ENCODE peak calls at places on chromosomes 5 and 9, in six cellular contexts. Y, W, R, U, L and P are unnamed samples.

GRCh38 chr9:125172351-125172750 is 17.3 kb downstream of the PPP6C start:
- DNase-seq in Y (no peak), U (no peak), W (no peak), L (no peak), R (no peak), P (no peak)

GRCh38 chr5:146052780-146053179 is 52.6 kb downstream of the PLAC8L1 start:
- DNase-seq in W (no peak), Y (no peak), L (no peak), R (no peak), U (no peak), P (no peak)

GRCh38 chr5:66252849-66253248 is 108.7 kb downstream of the SREK1 start:
- DNase-seq in L (no peak), Y (no peak), U (no peak), R (no peak), W (no peak), P (no peak)

GRCh38 chr9:35660966-35661413 is 2.9 kb downstream of the CCDC107 start:
- DNase-seq in W (no peak), U (no peak), R (no peak), L (no peak), Y (no peak), P (peak)

GRCh38 chr5:14326035-14326909 is 183.1 kb downstream of the TRIO start:
- DNase-seq in L (no peak), U (no peak), Y (no peak), R (no peak), W (no peak), P (no peak)

GRCh38 chr5:84290161-84290560 is 94.5 kb downstream of the EDIL3 start:
- DNase-seq in L (no peak), R (no peak), Y (no peak), W (no peak), U (no peak), P (no peak)

GRCh38 chr5:101728933-101729332 is 567.2 kb downstream of the SLCO4C1 start:
- DNase-seq in Y (no peak), W (no peak), U (no peak), R (no peak), L (no peak), P (no peak)

GRCh38 chr5:159230657-159231056 is 21.3 kb upstream of the RNF145 start:
- DNase-seq in Y (no peak), R (no peak), U (no peak), W (no peak), L (no peak), P (no peak)

GRCh38 chr9:101026824-101027223 is 1.7 kb upstream of the PLPPR1 start:
- DNase-seq in L (no peak), W (no peak), R (no peak), U (no peak), Y (no peak), P (no peak)

GRCh38 chr9:16410601-16411285 is 459.7 kb downstream of the BNC2 start:
- DNase-seq in R (no peak), W (no peak), U (no peak), Y (no peak), L (no peak), P (no peak)

GRCh38 chr9:80369641-80370040 is 797.9 kb downstream of the TLE4 start:
- DNase-seq in Y (no peak), R (no peak), W (no peak), U (no peak), L (no peak), P (no peak)

GRCh38 chr9:83444110-83444509 is 94.1 kb downstream of the FRMD3 start:
- DNase-seq in U (peak), Y (no peak), R (no peak), L (no peak), W (no peak), P (no peak)

GRCh38 chr5:154740483-154740882 is 14.7 kb upstream of the LARP1 start:
- DNase-seq in R (no peak), L (no peak), W (no peak), Y (no peak), U (no peak), P (peak)

GRCh38 chr9:120136685-120137084 is 443.3 kb downstream of the CDK5RAP2 start:
- DNase-seq in R (no peak), U (no peak), L (no peak), W (no peak), Y (no peak), P (no peak)

GRCh38 chr5:14516901-14517300 is 64.7 kb upstream of the OTULINL start:
- DNase-seq in Y (no peak), U (no peak), R (no peak), L (no peak), W (no peak), P (no peak)

GRCh38 chr5:79120221-79120620 is 8.6 kb downstream of the BHMT start:
- DNase-seq in U (no peak), Y (no peak), R (no peak), W (no peak), L (no peak), P (no peak)

GRCh38 chr9:82565188-82565966 is 497.6 kb downstream of the RASEF start:
- DNase-seq in L (no peak), W (no peak), U (no peak), R (no peak), Y (no peak), P (no peak)

GRCh38 chr9:36974731-36975130 is 59.3 kb downstream of the PAX5 start:
- DNase-seq in Y (no peak), W (peak), R (no peak), U (no peak), L (no peak), P (no peak)

GRCh38 chr9:72856985-72857631 is 95.7 kb downstream of the ALDH1A1 start:
- DNase-seq in R (no peak), U (peak), Y (no peak), W (no peak), L (peak), P (peak)

GRCh38 chr9:129714393-129715051 is 38.3 kb downstream of the PTGES start:
- DNase-seq in L (no peak), U (no peak), W (no peak), Y (no peak), R (no peak), P (no peak)

GRCh38 chr5:91272858-91273257 is 110.3 kb downstream of the ARRDC3 start:
- DNase-seq in L (no peak), W (no peak), R (no peak), Y (peak), U (no peak), P (no peak)

GRCh38 chr9:84261082-84261746 is 79.3 kb downstream of the SLC28A3 start:
- DNase-seq in U (peak), R (peak), W (peak), Y (peak), L (peak), P (peak)

GRCh38 chr5:11277323-11277722 is 516.3 kb upstream of the DAP start:
- DNase-seq in L (no peak), Y (no peak), W (no peak), R (no peak), U (no peak), P (no peak)

GRCh38 chr5:143037071-143037470 is 266.9 kb downstream of the ARHGAP26 start:
- DNase-seq in W (no peak), R (no peak), U (no peak), L (no peak), Y (no peak), P (peak)

GRCh38 chr9:132411091-132411508 is 1.1 kb downstream of the CFAP77 start:
- DNase-seq in Y (no peak), W (peak), L (peak), U (no peak), R (no peak), P (peak)

GRCh38 chr5:133314086-133314485 is 262.3 kb downstream of the HSPA4 start:
- DNase-seq in R (no peak), L (no peak), U (no peak), W (no peak), Y (no peak), P (no peak)

GRCh38 chr9:93132946-93133640 is 958 bp downstream of the NINJ1 start:
- DNase-seq in U (no peak), R (peak), Y (no peak), L (peak), W (no peak), P (peak)

GRCh38 chr9:14245901-14246525 is 67.9 kb downstream of the NFIB start:
- DNase-seq in R (no peak), W (no peak), Y (no peak), L (no peak), U (no peak), P (no peak)

GRCh38 chr9:110252509-110253139 is 3.7 kb downstream of the TXN start:
- DNase-seq in U (no peak), W (no peak), Y (no peak), R (no peak), L (no peak), P (peak)

GRCh38 chr9:91908293-91908623 is 41.8 kb downstream of the ROR2 start:
- DNase-seq in Y (no peak), W (no peak), L (no peak), R (no peak), U (no peak), P (no peak)
- TF ChIP-seq POLR2A in Y (no peak), W (no peak), L (no peak), R (no peak), U (no peak), P (no peak)

GRCh38 chr5:162243651-162244050 is 176.1 kb downstream of the GABRG2 start:
- DNase-seq in R (no peak), L (no peak), Y (no peak), U (no peak), W (no peak), P (no peak)

GRCh38 chr5:162248107-162248713 is 180.6 kb downstream of the GABRG2 start:
- DNase-seq in R (no peak), W (peak), U (no peak), Y (no peak), L (no peak), P (no peak)
- TF ChIP-seq CTCF in R (no peak), W (peak), U (no peak), Y (peak), L (no peak), P (no peak)

GRCh38 chr5:72292411-72292810 is 27.6 kb downstream of the MRPS27 start:
- DNase-seq in U (no peak), W (no peak), Y (no peak), L (no peak), R (no peak), P (no peak)
- H3K4me3 ChIP-seq in U (no peak), W (no peak), Y (no peak), L (no peak), R (no peak), P (no peak)

DNA sequence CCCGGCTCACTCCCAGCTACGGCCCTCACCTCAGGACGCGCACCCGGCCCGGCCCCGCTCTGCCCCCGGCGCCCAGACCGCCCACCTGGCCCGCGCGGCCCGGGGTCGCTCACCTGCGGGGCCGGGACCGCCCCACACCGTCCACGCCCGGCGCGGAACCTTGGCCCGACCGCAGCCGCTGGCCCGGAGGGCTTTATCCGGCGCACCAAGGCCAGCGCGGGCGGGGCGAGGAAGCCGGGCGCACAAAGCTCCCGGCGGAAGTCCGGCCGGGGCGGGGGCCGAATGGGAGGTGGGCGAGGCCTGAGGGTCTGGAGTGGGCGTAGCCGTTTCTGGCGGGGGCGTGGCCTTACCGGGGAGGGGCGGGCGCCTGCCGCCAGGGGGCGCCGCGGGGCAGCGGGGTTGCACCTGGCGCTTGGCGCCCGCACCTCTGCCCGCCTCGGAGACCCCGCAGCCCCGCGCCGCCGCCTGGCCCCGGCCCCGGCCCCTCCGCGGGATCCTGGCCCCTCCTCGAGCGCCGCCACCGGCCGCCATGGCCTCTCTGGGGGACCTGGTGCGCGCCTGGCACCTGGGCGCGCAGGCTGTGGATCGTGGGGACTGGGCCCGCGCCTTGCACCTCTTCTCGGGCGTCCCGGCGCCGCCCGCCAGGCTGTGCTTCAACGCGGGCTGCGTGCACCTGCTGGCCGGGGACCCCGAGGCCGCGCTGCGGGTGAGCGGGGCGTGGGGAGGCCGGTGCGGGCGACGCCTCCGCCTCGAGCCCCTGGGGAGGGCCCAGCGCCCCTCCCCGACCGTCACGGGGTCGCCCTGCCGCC is at the start of the genes EXD3 and NOXA1:
- DNase-seq in L (peak), Y (peak), R (peak), U (peak), W (peak), P (peak)
- TF ChIP-seq POLR2A in L (peak), Y (peak), R (no peak), U (peak), W (no peak), P (no peak)

GRCh38 chr5:35129276-35129675 is 81.5 kb upstream of the AGXT2 start:
- DNase-seq in R (no peak), L (no peak), U (no peak), W (no peak), Y (no peak), P (no peak)

GRCh38 chr5:35124932-35125331 is 77.2 kb upstream of the AGXT2 start:
- DNase-seq in L (no peak), U (no peak), R (no peak), Y (no peak), W (no peak), P (no peak)

GRCh38 chr5:35129921-35130485 is 82.3 kb upstream of the AGXT2 start:
- DNase-seq in U (no peak), L (peak), Y (peak), W (no peak), R (no peak), P (peak)

GRCh38 chr5:35125746-35126145 is 78.0 kb upstream of the AGXT2 start:
- DNase-seq in L (no peak), W (no peak), R (no peak), Y (no peak), U (no peak), P (no peak)

GRCh38 chr5:35127006-35127405 is 79.3 kb upstream of the AGXT2 start:
- DNase-seq in U (no peak), L (no peak), W (no peak), R (no peak), Y (no peak), P (no peak)
- TF ChIP-seq CTCF in U (no peak), L (no peak), W (no peak), R (no peak), Y (no peak), P (no peak)